ENCODE peak calls at places on chromosome 7, in seven cellular contexts. I is fibroblast of lung, A is cardiac muscle cell, O is ovary, V is heart left ventricle, B is colonic mucosa, U is tibial nerve. S is an unnamed sample. For H3K4me1 and H3K9me3, the result is how much of the 10 kb centered on the place peaks cover.

GRCh38 chr7:76316984-76317781 is 14.7 kb downstream of the HSPB1 start:
- DNase-seq in B (no peak), U (no peak), V (no peak), O (peak), I (no peak), A (no peak), S (peak)

GRCh38 chr7:141001561-141001960 is 13.2 kb downstream of the MRPS33 start:
- DNase-seq in V (no peak), A (no peak), O (no peak), I (no peak), B (no peak), U (no peak), S (no peak)

GRCh38 chr7:6156734-6157133 is 115.7 kb downstream of the CYTH3 start:
- DNase-seq in A (no peak), U (no peak), I (no peak), V (no peak), B (no peak), O (no peak), S (no peak)

GRCh38 chr7:11835260-11835659 is 3.3 kb upstream of the THSD7A start:
- DNase-seq in V (no peak), I (no peak), B (no peak), U (no peak), O (no peak), A (peak), S (no peak)

GRCh38 chr7:80410081-80410480 is 101.8 kb downstream of the GNAT3 start:
- DNase-seq in V (no peak), U (no peak), A (peak), O (no peak), I (peak), B (no peak), S (no peak)

GRCh38 chr7:112103246-112103645 is 103.0 kb downstream of the DOCK4 start:
- DNase-seq in O (no peak), I (peak), V (no peak), B (peak), A (peak), U (no peak), S (no peak)

GRCh38 chr7:99794585-99795502 is 10.9 kb upstream of the CYP3A4 start:
- DNase-seq in A (peak), U (no peak), O (no peak), B (no peak), V (no peak), I (peak), S (peak)

GRCh38 chr7:47516985-47517590 is 64.8 kb downstream of the TNS3 start:
- DNase-seq in O (no peak), V (no peak), B (peak), U (no peak), I (peak), A (no peak), S (no peak)

GRCh38 chr7:17696422-17696821 is 243.9 kb downstream of the SNX13 start:
- DNase-seq in I (peak), B (no peak), A (peak), V (peak), U (peak), O (no peak), S (no peak)

GRCh38 chr7:111210996-111211395 is 120.1 kb downstream of the LRRN3 start:
- DNase-seq in A (peak), O (no peak), U (no peak), I (peak), V (no peak), B (no peak), S (no peak)

GRCh38 chr7:136086712-136087111 is 109.6 kb upstream of the MTPN start:
- DNase-seq in A (peak), B (no peak), I (peak), U (peak), V (peak), O (peak), S (peak)

GRCh38 chr7:106152313-106152665 is 40.2 kb upstream of the SYPL1 start:
- DNase-seq in O (no peak), I (no peak), B (no peak), V (no peak), U (no peak), A (no peak), S (no peak)

GRCh38 chr7:44823266-44823781 is 24.6 kb downstream of the H2AZ2 start:
- DNase-seq in I (no peak), U (no peak), O (no peak), A (no peak), V (no peak), B (no peak), S (no peak)

GRCh38 chr7:158802535-158803199 is 26.6 kb downstream of the ESYT2 start:
- DNase-seq in I (peak), A (peak), U (no peak), V (no peak), O (no peak), B (no peak), S (no peak)

GRCh38 chr7:73533742-73534141 is 11.6 kb upstream of the BAZ1B start:
- DNase-seq in I (no peak), O (no peak), V (no peak), B (no peak), A (no peak), U (no peak), S (no peak)

GRCh38 chr7:84136336-84136735 is 58.3 kb downstream of the SEMA3A start:
- DNase-seq in A (no peak), O (no peak), B (no peak), U (no peak), I (no peak), V (no peak), S (no peak)

GRCh38 chr7:105990726-105991465 is 27.8 kb downstream of the CDHR3 start:
- DNase-seq in O (peak), B (no peak), V (peak), U (no peak), I (peak), A (peak), S (peak)

GRCh38 chr7:50474382-50475155 is 24.4 kb upstream of the FIGNL1 start:
- DNase-seq in V (no peak), B (no peak), U (no peak), O (no peak), I (no peak), A (no peak), S (no peak)

GRCh38 chr7:2645274-2645868 is 13.6 kb downstream of the TTYH3 start:
- DNase-seq in I (no peak), U (no peak), B (no peak), O (no peak), A (peak), V (no peak), S (no peak)

GRCh38 chr7:112150823-112151641 is 55.2 kb downstream of the DOCK4 start:
- DNase-seq in I (peak), A (no peak), O (no peak), U (no peak), B (no peak), V (no peak), S (no peak)

GRCh38 chr7:128005117-128005516 is 26.1 kb downstream of the LRRC4 start:
- DNase-seq in I (no peak), B (no peak), V (no peak), O (no peak), A (no peak), U (no peak), S (no peak)

GRCh38 chr7:27046854-27047549 is 48.8 kb downstream of the HOXA1 start:
- DNase-seq in I (peak), A (peak), U (no peak), O (no peak), B (no peak), V (no peak), S (no peak)

GRCh38 chr7:3754488-3755365 is 453.7 kb downstream of the SDK1 start:
- DNase-seq in A (peak), O (peak), U (no peak), V (no peak), B (no peak), I (peak), S (peak)

GRCh38 chr7:116588225-116588624 is 63.4 kb downstream of the CAV1 start:
- DNase-seq in U (no peak), O (no peak), V (no peak), A (peak), I (peak), B (no peak), S (no peak)

GRCh38 chr7:4883352-4884144 is at the start of gene RADIL:
- DNase-seq in V (peak), A (peak), O (peak), B (peak), I (peak), U (peak), S (peak)

GRCh38 chr7:152076324-152076821 is 50.9 kb downstream of the GALNT11 start:
- DNase-seq in V (no peak), A (peak), U (no peak), I (no peak), B (peak), O (no peak), S (peak)

GRCh38 chr7:40698214-40698920 is 563.6 kb downstream of the SUGCT start:
- DNase-seq in I (peak), U (no peak), V (no peak), A (no peak), O (no peak), B (no peak), S (no peak)

GRCh38 chr7:139016931-139017511 is 18.8 kb downstream of the ZC3HAV1L start:
- DNase-seq in I (peak), V (peak), U (peak), O (peak), B (peak), A (peak), S (peak)

GRCh38 chr7:123849855-123850254 is 4.9 kb downstream of the HYAL4 start:
- DNase-seq in B (no peak), U (no peak), I (no peak), V (no peak), O (no peak), A (no peak), S (no peak)

GRCh38 chr7:31261373-31261772 is 79.2 kb downstream of the NEUROD6 start:
- DNase-seq in V (no peak), A (no peak), U (no peak), B (no peak), O (no peak), I (peak), S (no peak)

GRCh38 chr7:44286182-44286617 is 39.2 kb downstream of the CAMK2B start:
- DNase-seq in I (no peak), U (peak), O (peak), V (peak), B (no peak), A (no peak), S (no peak)

GRCh38 chr7:86995814-86996213 is 63.6 kb downstream of the ELAPOR2 start:
- DNase-seq in U (no peak), B (no peak), O (no peak), A (no peak), I (no peak), V (no peak), S (no peak)

GRCh38 chr7:23472974-23473847 is 2.9 kb upstream of the IGF2BP3 start:
- DNase-seq in U (no peak), A (no peak), B (peak), O (no peak), V (no peak), I (no peak), S (no peak)

GRCh38 chr7:86815556-86815955 is 171.8 kb downstream of the GRM3 start:
- DNase-seq in U (no peak), I (no peak), V (no peak), B (no peak), O (no peak), A (no peak), S (no peak)

GRCh38 chr7:65430344-65431186 is 56.9 kb downstream of the ZNF92 start:
- DNase-seq in B (no peak), A (no peak), U (no peak), I (no peak), V (no peak), O (no peak), S (no peak)

GRCh38 chr7:86926732-86927131 is 132.7 kb downstream of the ELAPOR2 start:
- DNase-seq in O (no peak), V (no peak), I (peak), U (no peak), B (peak), A (peak), S (peak)

GRCh38 chr7:821688-822087 is 10.6 kb upstream of the SUN1 start:
- DNase-seq in A (no peak), B (no peak), V (no peak), U (no peak), I (peak), O (peak), S (no peak)
- H3K4me1 ChIP-seq in A (under half), B (under half), V (under half), U (under half), I (under half), O (under half), S (under half)

DNA sequence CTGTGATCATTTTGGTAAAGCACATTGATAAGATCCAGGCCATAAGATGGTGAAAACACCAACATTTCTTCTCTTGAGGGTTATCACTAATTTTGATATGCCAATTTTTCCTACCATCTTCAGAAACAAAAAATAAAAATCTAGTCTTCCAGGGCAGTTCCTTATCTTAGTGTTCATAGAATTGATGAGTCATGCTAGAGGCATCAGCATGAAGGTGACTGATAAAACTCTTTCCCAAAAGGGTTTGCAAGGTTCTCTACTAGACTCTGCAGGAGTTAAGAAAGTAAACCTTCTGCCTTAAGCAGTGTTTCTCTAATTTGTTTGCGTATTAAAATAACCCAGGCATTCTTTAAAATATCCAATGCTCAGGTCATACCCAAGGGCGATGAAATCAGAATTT is 483.1 kb upstream of the CNTNAP2 start:
- DNase-seq in I (no peak), A (peak), V (no peak), O (no peak), U (no peak), B (no peak), S (no peak)
- H3K9me3 ChIP-seq in I (under half), A (under half), V (under half), O (under half), U (under half), B (under half), S (under half)

GRCh38 chr7:77680266-77680665 is 16.0 kb upstream of the RSBN1L start:
- DNase-seq in U (no peak), V (no peak), O (no peak), A (no peak), B (peak), I (no peak), S (no peak)
- H3K27ac ChIP-seq in U (no peak), V (no peak), O (no peak), A (no peak), B (peak), I (no peak), S (no peak)

DNA sequence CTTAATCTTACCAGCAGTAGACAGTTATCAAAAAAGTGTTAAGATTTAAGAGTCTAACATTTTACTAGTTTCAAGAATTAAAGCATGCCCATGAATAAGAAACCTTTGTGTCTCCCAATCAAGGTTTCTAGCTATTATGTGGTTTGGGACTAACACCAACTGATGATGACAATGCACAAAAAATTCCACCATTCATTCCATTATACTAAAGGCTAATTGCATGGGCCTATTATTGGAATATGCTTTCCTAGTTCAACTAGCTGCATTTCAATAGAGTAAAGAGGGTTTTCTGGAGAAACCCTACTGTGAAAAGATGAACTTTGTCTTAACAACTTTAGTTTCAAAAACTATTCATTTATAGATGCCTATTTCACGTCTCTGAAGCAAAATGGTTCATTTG is 44.6 kb downstream of the UBE2H start:
- DNase-seq in V (no peak), O (no peak), I (peak), B (no peak), A (peak), U (no peak), S (no peak)
- H3K4me1 ChIP-seq in V (under half), O (under half), I (under half), B (under half), A (under half), U (under half), S (under half)

DNA sequence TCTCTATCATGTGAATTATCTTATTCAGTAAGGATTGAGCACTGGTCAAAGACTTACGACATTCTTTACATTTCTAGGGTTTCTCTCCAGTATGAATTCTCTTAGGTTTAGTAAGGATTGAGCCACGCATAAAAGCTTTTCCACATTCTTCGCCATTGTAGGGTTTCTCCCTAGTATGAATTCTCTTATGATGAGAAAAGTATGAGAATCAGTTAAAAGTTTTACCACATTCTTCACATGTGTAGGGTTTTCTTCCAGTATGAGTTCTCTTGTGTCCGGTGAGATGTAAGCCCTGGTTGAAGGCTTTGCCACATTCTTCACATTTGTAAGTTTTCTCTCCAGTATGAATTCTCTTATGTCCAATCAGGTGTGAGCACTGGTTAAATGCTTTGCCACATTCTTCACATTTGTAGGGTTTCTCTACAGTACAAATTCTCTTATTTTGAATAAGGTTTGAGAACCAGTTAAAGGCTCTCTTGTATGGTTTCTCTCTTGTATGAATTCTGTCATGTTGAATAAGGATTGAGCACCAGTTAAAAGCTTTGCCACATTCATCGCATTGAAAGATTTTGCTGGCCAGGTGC is 445.9 kb downstream of the ZNF479 start:
- DNase-seq in U (no peak), A (no peak), O (no peak), V (no peak), B (no peak), I (no peak), S (no peak)
- H3K9me3 ChIP-seq in U (under half), A (under half), O (under half), V (under half), B (under half), I (under half), S (under half)